ENCODE peak calls at places on chromosomes 1 and 21, in ten cellular contexts. M is GM23338, Y is GM12878, D is stomach, L is prostate gland, E is transverse colon, V is HCT116, F is suprapubic skin, G is HL-60, X is upper lobe of left lung. W is an unnamed sample.

GRCh38 chr1:185376840-185377635 is 60.0 kb upstream of the IVNS1ABP start:
- DNase-seq in M (no peak), Y (no peak), D (no peak), L (no peak), E (no peak), V (no peak), F (no peak), G (no peak), X (peak), W (no peak)

GRCh38 chr1:234992065-234992464 is 136.6 kb downstream of the TOMM20 start:
- DNase-seq in M (no peak), Y (no peak), D (no peak), L (no peak), E (no peak), V (no peak), F (no peak), G (no peak), X (no peak), W (no peak)

GRCh38 chr21:39121600-39122355 is 61.5 kb downstream of the PSMG1 start:
- DNase-seq in M (no peak), Y (no peak), D (no peak), L (no peak), E (no peak), V (no peak), F (no peak), G (no peak), X (no peak), W (no peak)

GRCh38 chr1:18907914-18908845 is 5.8 kb upstream of the ALDH4A1 start:
- DNase-seq in M (no peak), Y (no peak), D (no peak), L (no peak), E (no peak), V (no peak), F (no peak), G (peak), X (peak), W (peak)

GRCh38 chr1:180353930-180354329 is 123.9 kb downstream of the LHX4 start:
- DNase-seq in M (peak), Y (no peak), D (no peak), L (no peak), E (no peak), V (no peak), F (no peak), G (no peak), X (no peak), W (no peak)

GRCh38 chr1:205714190-205714905 is 34.0 kb upstream of the SLC45A3 start:
- DNase-seq in M (no peak), Y (no peak), D (no peak), L (peak), E (no peak), V (no peak), F (no peak), G (peak), X (peak), W (no peak)

GRCh38 chr1:63621698-63622097 is 28.5 kb downstream of the PGM1 start:
- DNase-seq in M (no peak), Y (no peak), D (no peak), L (peak), E (no peak), V (no peak), F (no peak), G (no peak), X (no peak), W (no peak)

GRCh38 chr1:221576268-221576667 is 165.6 kb downstream of the DUSP10 start:
- DNase-seq in M (peak), Y (no peak), D (no peak), L (no peak), E (no peak), V (no peak), F (no peak), G (no peak), X (no peak), W (peak)

GRCh38 chr1:82932727-82933126 is 1066.2 kb downstream of the TTLL7 start:
- DNase-seq in M (no peak), Y (no peak), D (no peak), L (no peak), E (no peak), V (no peak), F (no peak), G (no peak), X (no peak), W (no peak)

GRCh38 chr1:25456502-25456901 is 25.8 kb downstream of the MACO1 start:
- DNase-seq in M (no peak), Y (no peak), D (no peak), L (no peak), E (no peak), V (no peak), F (no peak), G (peak), X (no peak), W (no peak)

GRCh38 chr1:54105736-54106269 is 47.0 kb downstream of the CDCP2 start:
- DNase-seq in M (no peak), Y (no peak), D (no peak), L (no peak), E (no peak), V (no peak), F (no peak), G (no peak), X (no peak), W (no peak)

GRCh38 chr1:234962340-234962989 is 166.2 kb downstream of the TOMM20 start:
- DNase-seq in M (no peak), Y (peak), D (no peak), L (no peak), E (no peak), V (no peak), F (peak), G (peak), X (no peak), W (peak)

GRCh38 chr1:184110253-184111204 is 59.0 kb downstream of the TSEN15 start:
- DNase-seq in M (peak), Y (no peak), D (no peak), L (no peak), E (no peak), V (no peak), F (no peak), G (no peak), X (no peak), W (no peak)

GRCh38 chr1:22089787-22090186 is 37.3 kb downstream of the CDC42 start:
- DNase-seq in M (peak), Y (no peak), D (no peak), L (no peak), E (no peak), V (no peak), F (no peak), G (peak), X (no peak), W (no peak)

GRCh38 chr1:109041614-109042473 is at the start of gene WDR47:
- DNase-seq in M (peak), Y (peak), D (peak), L (peak), E (peak), V (peak), F (peak), G (peak), X (peak), W (peak)

GRCh38 chr1:228691926-228692325 is 43.4 kb upstream of the RHOU start:
- DNase-seq in M (peak), Y (no peak), D (peak), L (peak), E (peak), V (peak), F (no peak), G (peak), X (no peak), W (no peak)

GRCh38 chr1:117902944-117903343 is 26.5 kb downstream of the GDAP2 start:
- DNase-seq in M (no peak), Y (no peak), D (no peak), L (no peak), E (no peak), V (no peak), F (no peak), G (no peak), X (no peak), W (no peak)

GRCh38 chr1:222104661-222105392 is 362.9 kb upstream of the DUSP10 start:
- DNase-seq in M (no peak), Y (no peak), D (no peak), L (no peak), E (no peak), V (no peak), F (no peak), G (no peak), X (no peak), W (no peak)

GRCh38 chr21:14964658-14965057 is 100.1 kb downstream of the NRIP1 start:
- DNase-seq in M (no peak), Y (no peak), D (no peak), L (no peak), E (no peak), V (no peak), F (no peak), G (no peak), X (no peak), W (no peak)

GRCh38 chr21:33673473-33673872 is 31.2 kb downstream of the ITSN1 start:
- DNase-seq in M (no peak), Y (no peak), D (no peak), L (no peak), E (no peak), V (no peak), F (no peak), G (no peak), X (no peak), W (no peak)

GRCh38 chr1:12644829-12645228 is 944 bp downstream of the AADACL4 start:
- DNase-seq in M (no peak), Y (no peak), D (no peak), L (no peak), E (no peak), V (no peak), F (no peak), G (no peak), X (no peak), W (no peak)

GRCh38 chr1:12654004-12654567 is 10.2 kb downstream of the AADACL4 start:
- DNase-seq in M (no peak), Y (no peak), D (no peak), L (no peak), E (no peak), V (no peak), F (no peak), G (no peak), X (no peak), W (no peak)

GRCh38 chr1:12648741-12649140 is 4.9 kb downstream of the AADACL4 start:
- DNase-seq in M (no peak), Y (no peak), D (no peak), L (no peak), E (no peak), V (no peak), F (no peak), G (no peak), X (no peak), W (no peak)

GRCh38 chr1:12654657-12655056 is 10.8 kb downstream of the AADACL4 start:
- DNase-seq in M (no peak), Y (no peak), D (peak), L (no peak), E (peak), V (no peak), F (no peak), G (no peak), X (no peak), W (no peak)

DNA sequence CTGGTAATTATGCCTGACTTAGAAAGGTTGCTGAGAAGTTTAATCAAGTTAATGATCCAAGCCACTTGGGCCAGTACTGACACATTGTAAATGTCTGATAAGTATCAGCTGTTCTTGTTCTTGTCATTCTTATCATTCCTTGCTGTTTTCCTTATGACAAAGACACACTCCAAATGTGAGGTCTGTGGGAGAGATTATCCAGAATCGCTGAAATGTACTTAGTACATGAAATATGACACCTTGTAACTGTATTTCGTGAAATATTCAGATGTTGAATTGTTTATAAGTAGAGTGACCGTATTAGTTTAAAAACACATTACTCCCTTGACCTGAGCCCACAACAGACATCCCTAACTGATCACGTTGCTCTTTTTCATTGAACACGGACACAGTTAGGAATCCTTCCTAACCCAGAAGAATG is 6.1 kb downstream of the AADACL4 start:
- DNase-seq in M (no peak), Y (no peak), D (no peak), L (no peak), E (no peak), V (no peak), F (no peak), G (no peak), X (no peak), W (no peak)
- TF ChIP-seq POLR2AphosphoS5 in M (no peak), Y (no peak), D (no peak), L (no peak), E (peak), V (no peak), F (no peak), G (no peak), X (no peak), W (no peak)

DNA sequence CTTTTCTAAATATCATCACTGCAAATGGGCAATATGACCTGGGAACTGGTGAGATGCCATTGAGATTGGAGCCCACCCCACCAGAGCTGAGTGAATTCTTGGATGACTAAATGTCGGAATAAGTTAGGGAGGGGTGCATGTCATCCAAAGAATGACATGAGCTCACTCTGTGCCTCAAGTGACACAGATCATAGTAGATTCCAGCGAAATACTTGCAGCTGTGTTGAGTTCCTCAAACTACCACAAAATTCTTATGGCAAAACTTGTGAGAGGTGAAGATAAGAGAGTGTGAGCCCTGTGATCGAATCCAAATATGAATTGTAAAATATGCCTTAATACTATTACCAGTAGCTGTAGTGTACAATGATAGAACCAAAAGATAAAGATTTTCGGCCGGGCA is 2.3 kb upstream of the TCP10L start:
- DNase-seq in M (no peak), Y (no peak), D (no peak), L (no peak), E (no peak), V (no peak), F (no peak), G (no peak), X (no peak), W (no peak)
- TF ChIP-seq POLR2AphosphoS5 in M (no peak), Y (no peak), D (no peak), L (no peak), E (no peak), V (no peak), F (no peak), G (no peak), X (no peak), W (no peak)

GRCh38 chr1:154992721-154993571 is 440 bp upstream of the LENEP start:
- DNase-seq in M (peak), Y (no peak), D (no peak), L (no peak), E (no peak), V (no peak), F (peak), G (no peak), X (no peak), W (peak)

GRCh38 chr1:154990276-154990675 is 3.1 kb upstream of the LENEP start:
- DNase-seq in M (no peak), Y (no peak), D (no peak), L (no peak), E (no peak), V (no peak), F (no peak), G (no peak), X (no peak), W (no peak)

GRCh38 chr1:154987326-154987725 is 4.2 kb downstream of the FLAD1 start:
- DNase-seq in M (no peak), Y (no peak), D (no peak), L (no peak), E (no peak), V (no peak), F (no peak), G (no peak), X (no peak), W (no peak)

GRCh38 chr1:154988053-154988954 is 5.1 kb upstream of the LENEP start:
- DNase-seq in M (no peak), Y (no peak), D (no peak), L (no peak), E (no peak), V (no peak), F (no peak), G (no peak), X (no peak), W (no peak)

DNA sequence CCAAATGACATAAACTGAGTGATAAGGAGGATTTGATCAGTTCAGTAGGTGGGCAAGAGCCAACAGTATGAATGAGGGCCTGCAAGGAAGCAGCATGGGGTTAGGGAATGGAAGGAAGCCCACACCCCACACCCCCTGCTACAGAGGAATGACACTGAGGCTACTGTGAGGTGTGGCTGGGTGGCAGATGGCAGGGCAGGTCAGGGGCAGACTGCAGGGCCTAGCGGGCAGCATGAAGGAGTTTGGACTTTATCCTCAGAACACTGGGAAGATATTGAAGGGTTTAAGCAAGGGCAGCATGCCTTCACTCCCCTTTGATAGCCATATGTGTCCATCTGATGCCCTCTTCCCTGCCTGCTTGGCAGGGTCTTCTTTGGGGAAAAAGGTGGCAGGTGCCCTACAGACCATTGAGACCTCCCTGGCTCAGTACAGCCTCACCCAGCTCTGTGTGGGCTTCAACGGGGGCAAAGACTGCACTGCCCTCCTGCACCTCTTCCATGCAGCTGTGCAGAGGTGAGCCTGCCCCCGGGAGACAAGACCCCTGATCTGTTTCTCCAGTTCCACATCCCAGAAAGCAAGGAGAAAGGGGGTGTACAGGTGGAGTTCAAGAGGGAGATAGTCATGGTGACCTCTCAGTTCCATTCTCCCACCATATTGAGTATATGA is 4.1 kb upstream of the LENEP start:
- DNase-seq in M (no peak), Y (no peak), D (no peak), L (no peak), E (no peak), V (no peak), F (no peak), G (no peak), X (no peak), W (no peak)
- TF ChIP-seq POLR2AphosphoS5 in M (no peak), Y (no peak), D (no peak), L (no peak), E (peak), V (no peak), F (no peak), G (no peak), X (no peak), W (no peak)

GRCh38 chr1:16145030-16145987 is 10.6 kb downstream of the EPHA2 start:
- DNase-seq in M (peak), Y (no peak), D (peak), L (peak), E (peak), V (peak), F (no peak), G (no peak), X (peak), W (no peak)
- TF ChIP-seq POLR2AphosphoS5 in M (no peak), Y (no peak), D (peak), L (peak), E (peak), V (peak), F (peak), G (no peak), X (peak), W (no peak)

GRCh38 chr1:9399510-9400424 is 107.1 kb downstream of the SPSB1 start:
- DNase-seq in M (no peak), Y (no peak), D (peak), L (no peak), E (no peak), V (no peak), F (no peak), G (peak), X (no peak), W (no peak)

GRCh38 chr1:9401080-9401453 is 108.4 kb downstream of the SPSB1 start:
- DNase-seq in M (no peak), Y (no peak), D (no peak), L (no peak), E (no peak), V (no peak), F (no peak), G (no peak), X (no peak), W (no peak)

GRCh38 chr1:9402256-9402616 is 109.5 kb downstream of the SPSB1 start:
- DNase-seq in M (no peak), Y (no peak), D (no peak), L (no peak), E (no peak), V (no peak), F (no peak), G (no peak), X (no peak), W (no peak)

GRCh38 chr1:9402717-9403116 is 110.0 kb downstream of the SPSB1 start:
- DNase-seq in M (no peak), Y (no peak), D (no peak), L (no peak), E (no peak), V (no peak), F (no peak), G (no peak), X (no peak), W (no peak)

DNA sequence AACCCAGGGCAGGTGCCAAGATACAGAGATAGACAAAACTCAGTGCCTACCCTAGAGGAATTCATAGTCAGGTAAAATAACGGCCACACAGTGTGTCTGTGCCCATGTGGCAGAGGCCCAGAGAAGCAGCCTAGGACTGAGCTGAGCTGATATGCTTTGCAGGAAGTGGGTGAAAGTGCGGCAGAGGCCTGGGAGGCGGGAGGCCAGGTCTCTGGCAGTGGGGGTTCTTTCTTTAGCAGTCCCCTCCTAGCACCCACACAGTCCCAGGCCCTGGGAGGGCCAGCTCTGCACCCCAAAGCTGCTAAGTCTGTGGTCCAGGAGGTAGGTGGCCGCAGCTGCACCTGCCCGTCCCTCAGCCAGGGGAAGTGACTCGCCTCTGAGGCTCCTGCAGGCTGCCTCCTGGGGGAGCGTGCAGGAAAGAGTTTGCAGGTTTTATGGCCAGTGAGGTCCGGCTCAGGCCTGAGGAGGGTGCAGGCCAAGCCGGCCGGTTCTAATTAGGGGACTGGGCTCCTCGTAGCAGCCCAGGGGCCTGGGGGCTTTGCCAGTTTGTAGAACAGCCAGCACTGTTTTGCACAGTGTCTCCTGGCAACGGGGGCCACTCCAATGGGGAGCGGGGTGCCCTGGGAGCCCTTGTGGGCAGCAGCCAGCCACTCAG is 107.9 kb downstream of the SPSB1 start:
- DNase-seq in M (peak), Y (no peak), D (peak), L (no peak), E (no peak), V (no peak), F (no peak), G (peak), X (no peak), W (no peak)
- TF ChIP-seq POLR2AphosphoS5 in M (no peak), Y (no peak), D (no peak), L (no peak), E (no peak), V (no peak), F (no peak), G (peak), X (no peak), W (no peak)

GRCh38 chr1:156504821-156505678 is 4.5 kb upstream of the MEF2D start:
- DNase-seq in M (peak), Y (peak), D (peak), L (peak), E (peak), V (peak), F (peak), G (peak), X (peak), W (peak)
- TF ChIP-seq POLR2AphosphoS5 in M (peak), Y (peak), D (peak), L (peak), E (peak), V (peak), F (peak), G (peak), X (peak), W (peak)

GRCh38 chr1:99858881-99859280 is 8.7 kb downstream of the AGL start:
- DNase-seq in M (no peak), Y (no peak), D (no peak), L (no peak), E (no peak), V (no peak), F (no peak), G (no peak), X (no peak), W (no peak)
- TF ChIP-seq POLR2AphosphoS5 in M (no peak), Y (no peak), D (no peak), L (no peak), E (no peak), V (no peak), F (no peak), G (no peak), X (no peak), W (no peak)

W was measured in K562.